ENCODE peak calls at places on chromosomes 16 and 17, in four cellular contexts. L is amniotic stem cell, U is NCI-H187, R is non-pigmented ciliary epithelial cell. S is an unnamed sample.

GRCh38 chr17:13508916-13509315 is 92.8 kb downstream of the HS3ST3A1 start:
- DNase-seq in L (no peak), U (no peak), R (no peak), S (no peak)

GRCh38 chr17:53588317-53588716 is 234.4 kb upstream of the KIF2B start:
- DNase-seq in L (no peak), U (no peak), R (no peak), S (no peak)

GRCh38 chr16:14151256-14152030 is 80.3 kb downstream of the MRTFB start:
- DNase-seq in L (no peak), U (no peak), R (no peak), S (no peak)

GRCh38 chr17:40551874-40552768 is 13.2 kb downstream of the CCR7 start:
- DNase-seq in L (peak), U (peak), R (peak), S (no peak)

GRCh38 chr16:87058728-87059250 is 258.4 kb downstream of the C16orf95 start:
- DNase-seq in L (no peak), U (no peak), R (no peak), S (no peak)

GRCh38 chr16:89041571-89042481 is 51.8 kb upstream of the ACSF3 start:
- DNase-seq in L (no peak), U (no peak), R (no peak), S (no peak)

GRCh38 chr16:13012591-13012990 is 111.2 kb downstream of the SHISA9 start:
- DNase-seq in L (no peak), U (no peak), R (no peak), S (no peak)

GRCh38 chr17:48520631-48521045 is 10.2 kb downstream of the HOXB1 start:
- DNase-seq in L (no peak), U (no peak), R (no peak), S (no peak)

GRCh38 chr17:4127555-4127954 is 15.3 kb downstream of the ZZEF1 start:
- DNase-seq in L (no peak), U (no peak), R (no peak), S (no peak)

GRCh38 chr16:47230296-47230695 is 86.6 kb upstream of the NETO2 start:
- DNase-seq in L (no peak), U (no peak), R (no peak), S (no peak)

GRCh38 chr16:60651351-60651750 is 1384.9 kb downstream of the CDH8 start:
- DNase-seq in L (no peak), U (no peak), R (no peak), S (no peak)

GRCh38 chr16:2083409-2083808 is 35.6 kb downstream of the TSC2 start:
- DNase-seq in L (no peak), U (no peak), R (no peak), S (no peak)

GRCh38 chr17:37605813-37606505 is 3.3 kb downstream of the SYNRG start:
- DNase-seq in L (no peak), U (no peak), R (no peak), S (no peak)

S was measured in pulmonary artery endothelial cell.